ENCODE peak calls at places on chromosome 11, in nine cellular contexts. B, N, Z, V, Y, S, C, H and Q are unnamed samples.

GRCh38 chr11:118098996-118099837 is 12.5 kb upstream of the SMIM35 start:
- DNase-seq in S (no peak), Z (peak; percentile 50), V (no peak), Y (no peak), B (no peak), H (no peak), N (no peak), C (no peak), Q (no peak)

GRCh38 chr11:134468081-134468668 is 56.1 kb upstream of the B3GAT1 start:
- DNase-seq in Z (no peak), V (no peak), N (no peak), C (no peak), B (no peak), S (no peak), H (no peak), Y (no peak), Q (no peak)

GRCh38 chr11:119773016-119773415 is 44.0 kb upstream of the NECTIN1 start:
- DNase-seq in V (no peak), H (no peak), Y (no peak), Z (no peak), S (no peak), N (no peak), B (peak; percentile 58), C (no peak), Q (no peak)

GRCh38 chr11:8878771-8879170 is 32.2 kb upstream of the AKIP1 start:
- DNase-seq in B (no peak), Z (no peak), Y (no peak), V (no peak), H (no peak), N (no peak), S (no peak), C (no peak), Q (no peak)

GRCh38 chr11:951507-951906 is 25.8 kb downstream of the AP2A2 start:
- DNase-seq in Y (no peak), S (no peak), H (no peak), B (no peak), Z (no peak), V (no peak), N (no peak), C (no peak), Q (no peak)

GRCh38 chr11:100963375-100963774 is 166.2 kb downstream of the PGR start:
- DNase-seq in S (no peak), B (no peak), H (no peak), Y (no peak), Z (no peak), N (no peak), V (no peak), C (no peak), Q (no peak)

GRCh38 chr11:106172389-106172991 is 95.0 kb downstream of the AASDHPPT start:
- DNase-seq in H (no peak), B (no peak), S (peak; percentile 57), Z (no peak), N (no peak), C (no peak), Y (peak; percentile 57), V (no peak), Q (no peak)

GRCh38 chr11:17518366-17518765 is 25.9 kb downstream of the USH1C start:
- DNase-seq in Y (no peak), S (no peak), V (no peak), B (no peak), H (no peak), N (no peak), Z (no peak), C (no peak), Q (no peak)

GRCh38 chr11:85595285-85595884 is 31.8 kb downstream of the DLG2 start:
- DNase-seq in Y (peak; percentile 26), N (no peak), B (peak; percentile 79), V (peak; percentile 59), C (peak; percentile 20), Z (peak; percentile 43), H (peak; percentile 8), S (peak; percentile 15), Q (no peak)

GRCh38 chr11:58493676-58494075 is 14.2 kb downstream of the OR5B21 start:
- DNase-seq in Y (peak; percentile 53), B (no peak), S (no peak), C (no peak), N (no peak), Z (no peak), V (peak; percentile 4), H (no peak), Q (no peak)

GRCh38 chr11:57460017-57460755 is at the start of gene RTN4RL2:
- DNase-seq in Y (no peak), N (peak; percentile 71), B (no peak), C (peak; percentile 73), Z (peak; percentile 84), S (no peak), H (no peak), V (peak; percentile 60), Q (no peak)

GRCh38 chr11:118918128-118918685 is 7.5 kb downstream of the BCL9L start:
- DNase-seq in B (no peak), Y (peak; percentile 90), N (peak; percentile 60), C (peak; percentile 89), V (peak; percentile 69), H (no peak), Z (no peak), S (peak; percentile 93), Q (no peak)

GRCh38 chr11:69213315-69213714 is 57.6 kb downstream of the SMIM38 start:
- DNase-seq in Z (no peak), N (no peak), S (no peak), H (no peak), Y (peak; percentile 37), C (peak; percentile 28), V (no peak), B (no peak), Q (no peak)

GRCh38 chr11:75352417-75353206 is 1.2 kb upstream of the ARRB1 start:
- DNase-seq in Z (peak; percentile 5), Y (no peak), H (no peak), B (no peak), V (no peak), N (peak; percentile 69), C (no peak), S (no peak), Q (no peak)

GRCh38 chr11:126547161-126547560 is 191.7 kb downstream of the ST3GAL4 start:
- DNase-seq in S (peak; percentile 16), C (peak; percentile 96), V (peak; percentile 92), N (no peak), Y (peak; percentile 71), H (peak; percentile 16), B (no peak), Z (no peak), Q (no peak)

GRCh38 chr11:76159983-76160661 is 46.2 kb downstream of the WNT11 start:
- DNase-seq in C (no peak), Z (no peak), H (no peak), N (no peak), Y (no peak), B (no peak), V (no peak), S (no peak), Q (no peak)

GRCh38 chr11:24679686-24680318 is 182.9 kb downstream of the LUZP2 start:
- DNase-seq in N (no peak), B (no peak), Y (peak; percentile 9), V (no peak), C (no peak), Z (no peak), H (no peak), S (no peak), Q (no peak)

GRCh38 chr11:73734996-73735395 is 25.9 kb downstream of the RAB6A start:
- DNase-seq in H (no peak), Y (peak; percentile 22), S (no peak), Z (no peak), V (peak; percentile 34), B (no peak), N (no peak), C (no peak), Q (no peak)

GRCh38 chr11:19345848-19346681 is 105.3 kb upstream of the E2F8 start:
- DNase-seq in H (no peak), N (no peak), C (no peak), Z (peak; percentile 49), S (no peak), B (peak; percentile 50), Y (no peak), V (peak; percentile 22), Q (no peak)

GRCh38 chr11:74522776-74523175 is 29.3 kb upstream of the LIPT2 start:
- DNase-seq in Y (no peak), Z (no peak), S (no peak), N (no peak), V (no peak), C (no peak), H (no peak), B (no peak), Q (no peak)

GRCh38 chr11:19992162-19992561 is 168.1 kb downstream of the DBX1 start:
- DNase-seq in Y (no peak), B (no peak), N (no peak), Z (no peak), V (no peak), C (peak; percentile 11), S (no peak), H (no peak), Q (no peak)

GRCh38 chr11:13338437-13339069 is 61.0 kb downstream of the BMAL1 start:
- DNase-seq in Y (peak; percentile 66), N (peak; percentile 45), Z (no peak), V (peak; percentile 60), H (no peak), B (no peak), S (peak; percentile 34), C (peak; percentile 83), Q (no peak)

GRCh38 chr11:108803781-108804180 is 138.9 kb downstream of the DDX10 start:
- DNase-seq in Y (peak; percentile 14), B (no peak), N (no peak), V (peak; percentile 17), H (no peak), C (no peak), Z (no peak), S (no peak), Q (no peak)

GRCh38 chr11:68173926-68174325 is 39.2 kb downstream of the KMT5B start:
- DNase-seq in C (no peak), V (no peak), B (no peak), H (no peak), Z (no peak), S (no peak), N (no peak), Y (no peak), Q (no peak)

GRCh38 chr11:15621565-15621964 is 506.8 kb downstream of the INSC start:
- DNase-seq in S (no peak), V (no peak), N (no peak), B (no peak), H (no peak), C (no peak), Y (no peak), Z (no peak), Q (no peak)

GRCh38 chr11:94882931-94883330 is 90.4 kb downstream of the CWC15 start:
- DNase-seq in S (no peak), V (no peak), Y (peak; percentile 77), B (no peak), H (no peak), C (no peak), Z (no peak), N (no peak), Q (no peak)

GRCh38 chr11:61587951-61588695 is 7.2 kb upstream of the SYT7 start:
- DNase-seq in N (peak; percentile 67), C (no peak), B (no peak), S (no peak), Y (peak; percentile 39), Z (peak; percentile 76), H (no peak), V (peak; percentile 42), Q (peak; percentile 36)

GRCh38 chr11:130340671-130341319 is 26.1 kb upstream of the ZBTB44 start:
- DNase-seq in Z (no peak), V (no peak), Y (no peak), H (no peak), B (no peak), N (no peak), S (no peak), C (peak; percentile 4), Q (no peak)

GRCh38 chr11:21475276-21475675 is 717.6 kb upstream of the ANO5 start:
- DNase-seq in Z (no peak), Y (no peak), N (no peak), C (peak; percentile 5), H (no peak), S (no peak), B (no peak), V (no peak), Q (no peak)

GRCh38 chr11:47433157-47433556 is 6.9 kb upstream of the PSMC3 start:
- DNase-seq in S (no peak), Y (peak; percentile 17), B (no peak), V (no peak), N (no peak), C (no peak), Z (no peak), H (no peak), Q (no peak)

GRCh38 chr11:72144807-72145565 is 9.5 kb downstream of the FOLR3 start:
- DNase-seq in Z (no peak), Y (peak; percentile 98), V (peak; percentile 47), B (no peak), C (no peak), H (peak; percentile 76), N (no peak), S (peak; percentile 54), Q (no peak)